ENCODE peak calls at places on chromosomes 7 and 10, in seven cellular contexts. S is CD4-positive, alpha-beta memory T cell; U is mammary epithelial cell; L is K562; Q is breast epithelium; M is neural progenitor cell; A is CD8-positive, alpha-beta T cell. Y is an unnamed sample.

GRCh38 chr7:128945668-128946366 is 8.1 kb downstream of the IRF5 start:
- DNase-seq in S (no peak), U (no peak), L (no peak), Q (no peak), M (no peak), A (no peak), Y (no peak)

GRCh38 chr7:42137941-42138340 is 99.1 kb downstream of the GLI3 start:
- DNase-seq in S (no peak), U (no peak), L (no peak), Q (no peak), M (no peak), A (no peak), Y (no peak)

GRCh38 chr10:79354141-79354540 is 6.9 kb downstream of the PPIF start:
- DNase-seq in S (no peak), U (no peak), L (no peak), Q (no peak), M (no peak), A (no peak), Y (no peak)

GRCh38 chr10:7311256-7312178 is 99.3 kb downstream of the SFMBT2 start:
- DNase-seq in S (no peak), U (no peak), L (no peak), Q (no peak), M (no peak), A (no peak), Y (no peak)

GRCh38 chr10:113111900-113112853 is 162.1 kb downstream of the TCF7L2 start:
- DNase-seq in S (no peak), U (peak; percentile 39), L (no peak), Q (no peak), M (no peak), A (no peak), Y (no peak)

GRCh38 chr7:40147371-40148246 is 12.8 kb downstream of the SUGCT start:
- DNase-seq in S (no peak), U (no peak), L (no peak), Q (no peak), M (peak; percentile 31), A (no peak), Y (no peak)

GRCh38 chr10:121640276-121640675 is 42.0 kb upstream of the FGFR2 start:
- DNase-seq in S (no peak), U (no peak), L (no peak), Q (no peak), M (no peak), A (no peak), Y (no peak)

GRCh38 chr10:14386202-14386593 is 55.5 kb upstream of the FRMD4A start:
- DNase-seq in S (no peak), U (peak; percentile 93), L (no peak), Q (no peak), M (no peak), A (no peak), Y (no peak)

GRCh38 chr7:74029991-74030415 is 2.0 kb downstream of the ELN start:
- DNase-seq in S (no peak), U (no peak), L (no peak), Q (no peak), M (peak; percentile 48), A (no peak), Y (peak; percentile 81)

GRCh38 chr7:52708846-52709245 is 326.6 kb upstream of the POM121L12 start:
- DNase-seq in S (no peak), U (no peak), L (no peak), Q (no peak), M (no peak), A (no peak), Y (no peak)

GRCh38 chr7:54961391-54961790 is 57.4 kb upstream of the EGFR start:
- DNase-seq in S (no peak), U (peak; percentile 50), L (no peak), Q (no peak), M (no peak), A (no peak), Y (no peak)

GRCh38 chr7:135386181-135386580 is 123.7 kb downstream of the CNOT4 start:
- DNase-seq in S (no peak), U (no peak), L (no peak), Q (no peak), M (no peak), A (no peak), Y (no peak)

GRCh38 chr7:73519867-73520672 is 2.0 kb downstream of the BAZ1B start:
- DNase-seq in S (no peak), U (peak; percentile 4), L (no peak), Q (no peak), M (peak; percentile 24), A (no peak), Y (no peak)

GRCh38 chr10:26534384-26534783 is 96.2 kb downstream of the APBB1IP start:
- DNase-seq in S (no peak), U (no peak), L (peak; percentile 15), Q (no peak), M (peak; percentile 43), A (no peak), Y (no peak)

GRCh38 chr10:32893431-32893830 is 64.6 kb downstream of the ITGB1 start:
- DNase-seq in S (no peak), U (no peak), L (no peak), Q (no peak), M (peak; percentile 52), A (no peak), Y (no peak)

DNA sequence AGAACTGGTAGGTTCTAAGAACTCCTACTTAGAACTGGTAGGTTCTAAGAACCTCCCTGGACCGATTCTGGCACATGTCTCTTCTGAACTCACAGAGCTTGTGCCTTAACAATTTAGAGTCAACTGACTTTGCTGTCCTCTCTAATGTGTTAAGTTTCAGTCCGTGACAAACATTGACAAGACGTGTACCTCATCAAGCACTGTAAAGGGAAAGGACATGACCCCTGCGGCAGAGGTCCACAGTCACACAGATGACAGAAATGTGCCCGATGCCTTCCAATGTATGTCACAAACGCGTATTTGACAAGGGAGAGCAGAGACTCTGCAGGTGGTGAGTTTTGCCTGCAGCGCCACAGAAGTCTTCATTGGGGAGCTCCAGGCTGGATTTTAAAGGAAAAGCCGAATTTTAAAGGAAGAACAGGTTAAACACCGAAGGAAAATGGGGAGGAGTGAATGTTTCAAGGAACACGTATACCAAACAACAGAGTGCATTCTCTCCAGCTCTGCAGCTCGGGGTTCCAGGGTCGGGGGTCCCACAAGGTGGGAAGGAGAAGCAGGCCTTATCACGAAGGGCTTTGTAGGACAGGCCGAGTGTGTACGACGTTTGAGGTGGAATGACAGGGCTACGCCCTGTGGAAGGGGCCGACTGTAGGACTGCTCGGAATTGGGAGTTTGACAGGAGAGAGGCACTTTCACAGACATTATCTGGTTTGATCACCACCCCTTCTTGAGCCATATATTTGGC is 161.2 kb upstream of the KLF14 start:
- DNase-seq in S (no peak), U (no peak), L (no peak), Q (no peak), M (no peak), A (no peak), Y (no peak)
- H3K4me1 ChIP-seq in S (peaks cover 68% of the 10 kb centered on the region), U (peaks cover 83% of the 10 kb centered on the region), L (peaks cover 19% of the 10 kb centered on the region), Q (peaks cover 35% of the 10 kb centered on the region), M (peaks cover 24% of the 10 kb centered on the region), A (peaks cover 38% of the 10 kb centered on the region), Y (no peaks in the 10 kb centered on the region)

GRCh38 chr10:17007381-17007780 is 122.2 kb downstream of the CUBN start:
- DNase-seq in S (no peak), U (no peak), L (no peak), Q (no peak), M (no peak), A (no peak), Y (no peak)

GRCh38 chr10:17006631-17007161 is 122.9 kb downstream of the CUBN start:
- DNase-seq in S (no peak), U (peak; percentile 55), L (no peak), Q (no peak), M (no peak), A (no peak), Y (no peak)

GRCh38 chr10:17005621-17006566 is 123.7 kb downstream of the CUBN start:
- DNase-seq in S (no peak), U (peak; percentile 69), L (no peak), Q (no peak), M (no peak), A (no peak), Y (no peak)

GRCh38 chr10:17009228-17009700 is 120.3 kb downstream of the CUBN start:
- DNase-seq in S (no peak), U (peak; percentile 56), L (no peak), Q (no peak), M (no peak), A (no peak), Y (no peak)

GRCh38 chr10:17007836-17008235 is 121.8 kb downstream of the CUBN start:
- DNase-seq in S (no peak), U (no peak), L (no peak), Q (no peak), M (no peak), A (no peak), Y (no peak)
- H3K4me3 ChIP-seq in S (no peak overlapping the region), U (no peak overlapping the region), L (no peak overlapping the region), Q (no peak overlapping the region), M (no peak overlapping the region), A (no peak overlapping the region), Y (no peak overlapping the region)

DNA sequence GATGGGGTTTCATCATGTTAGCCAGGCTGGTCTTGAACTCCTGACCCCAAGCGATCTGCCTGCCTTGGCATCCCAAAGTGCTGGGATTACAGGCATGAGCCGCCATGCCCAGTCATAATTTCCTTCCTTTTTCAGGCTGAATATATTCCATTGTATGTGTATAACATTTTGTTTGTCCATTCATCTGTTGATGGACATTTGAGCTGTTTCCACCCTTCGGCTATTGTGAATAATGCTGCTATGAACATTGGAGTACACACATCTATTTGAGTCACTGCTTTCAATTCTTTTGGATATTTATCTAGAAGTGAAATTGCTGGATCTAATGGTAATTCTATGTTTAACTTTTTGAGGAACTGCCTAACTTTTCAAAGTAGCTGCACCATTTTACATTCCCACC is 34.6 kb downstream of the TLX1 start:
- DNase-seq in S (no peak), U (no peak), L (no peak), Q (no peak), M (no peak), A (no peak), Y (no peak)
- H3K27me3 ChIP-seq in S (peaks cover 7% of the 10 kb centered on the region), U (no peaks in the 10 kb centered on the region), L (peaks cover 6% of the 10 kb centered on the region), Q (peaks cover 53% of the 10 kb centered on the region), M (peaks cover 98% of the 10 kb centered on the region), A (peaks cover 6% of the 10 kb centered on the region), Y (peaks cover 46% of the 10 kb centered on the region)

GRCh38 chr7:5690931-5691461 is 90.5 kb downstream of the RNF216 start:
- DNase-seq in S (no peak), U (peak; percentile 56), L (no peak), Q (no peak), M (no peak), A (no peak), Y (no peak)

GRCh38 chr7:5689716-5690115 is 91.7 kb downstream of the RNF216 start:
- DNase-seq in S (no peak), U (no peak), L (no peak), Q (no peak), M (no peak), A (no peak), Y (peak; percentile 53)

GRCh38 chr7:5691536-5692090 is 89.8 kb downstream of the RNF216 start:
- DNase-seq in S (no peak), U (no peak), L (no peak), Q (no peak), M (no peak), A (no peak), Y (peak; percentile 45)

GRCh38 chr7:5687936-5688673 is 93.4 kb downstream of the RNF216 start:
- DNase-seq in S (no peak), U (no peak), L (no peak), Q (no peak), M (no peak), A (no peak), Y (no peak)

DNA sequence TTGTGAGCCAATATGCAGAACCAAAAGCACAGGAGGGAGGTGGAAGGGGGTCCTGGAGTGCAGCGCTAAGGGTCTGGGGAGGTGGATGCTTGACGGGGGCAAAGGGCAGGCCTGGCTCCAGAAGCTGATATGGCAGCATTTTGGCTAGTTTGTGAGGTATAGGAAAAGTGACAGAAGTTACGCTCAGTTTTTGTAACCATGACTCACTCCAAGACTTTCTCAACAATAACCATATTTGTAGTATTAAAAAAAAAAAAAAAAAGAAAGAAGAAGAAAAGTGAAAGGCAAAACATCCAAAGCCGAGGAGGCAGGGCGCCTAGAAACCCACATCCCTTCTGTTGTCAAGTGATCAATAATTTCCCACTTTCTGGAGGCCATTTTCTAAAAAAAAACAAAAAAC is 92.3 kb downstream of the RNF216 start:
- DNase-seq in S (peak; percentile 60), U (no peak), L (no peak), Q (no peak), M (no peak), A (no peak), Y (no peak)
- H3K4me1 ChIP-seq in S (peaks cover 99% of the 10 kb centered on the region), U (peaks cover 47% of the 10 kb centered on the region), L (peaks cover 11% of the 10 kb centered on the region), Q (peaks cover 36% of the 10 kb centered on the region), M (peaks cover 8% of the 10 kb centered on the region), A (peaks cover 91% of the 10 kb centered on the region), Y (peaks cover 48% of the 10 kb centered on the region)

Y was measured in cardiac muscle cell.